ENCODE peak calls at places on chromosomes 6 and 20, in nine cellular contexts. Y, H, N, R, I, T, L, M and O are unnamed samples.

GRCh38 chr6:155212616-155213380 is 51.0 kb upstream of the CLDN20 start:
- DNase-seq in Y (no peak), H (no peak), N (no peak), R (no peak), I (no peak), T (no peak), L (no peak), M (no peak), O (no peak)

GRCh38 chr6:158018851-158019361 is 37.2 kb downstream of the SYNJ2 start:
- DNase-seq in Y (no peak), H (no peak), N (no peak), R (no peak), I (no peak), T (no peak), L (peak), M (no peak), O (no peak)

GRCh38 chr20:11064946-11065345 is 391.1 kb upstream of the JAG1 start:
- DNase-seq in Y (no peak), H (no peak), N (no peak), R (no peak), I (no peak), T (no peak), L (no peak), M (no peak), O (no peak)

GRCh38 chr6:30207619-30208295 is 5.4 kb downstream of the TRIM26 start:
- DNase-seq in Y (no peak), H (no peak), N (no peak), R (no peak), I (no peak), T (no peak), L (no peak), M (no peak), O (no peak)

GRCh38 chr20:38222923-38223742 is 37.4 kb downstream of the KIAA1755 start:
- DNase-seq in Y (no peak), H (no peak), N (no peak), R (no peak), I (no peak), T (no peak), L (peak), M (no peak), O (peak)

GRCh38 chr6:34709386-34709785 is 12.8 kb upstream of the ILRUN start:
- DNase-seq in Y (peak), H (no peak), N (peak), R (no peak), I (peak), T (peak), L (peak), M (no peak), O (no peak)

GRCh38 chr6:24859608-24860007 is 60.9 kb upstream of the ARMH2 start:
- DNase-seq in Y (no peak), H (no peak), N (no peak), R (no peak), I (no peak), T (no peak), L (no peak), M (no peak), O (no peak)

GRCh38 chr6:149454405-149454848 is 30.4 kb downstream of the ZC3H12D start:
- DNase-seq in Y (peak), H (peak), N (peak), R (peak), I (peak), T (no peak), L (peak), M (no peak), O (no peak)

GRCh38 chr6:28537509-28538140 is 11.9 kb downstream of the GPX5 start:
- DNase-seq in Y (peak), H (no peak), N (no peak), R (no peak), I (no peak), T (peak), L (no peak), M (peak), O (no peak)

GRCh38 chr6:18122128-18123093 is at the start of gene NHLRC1:
- DNase-seq in Y (peak), H (peak), N (peak), R (peak), I (peak), T (peak), L (peak), M (peak), O (peak)

GRCh38 chr20:5033566-5033965 is 32.3 kb upstream of the SLC23A2 start:
- DNase-seq in Y (no peak), H (no peak), N (no peak), R (no peak), I (peak), T (no peak), L (no peak), M (no peak), O (peak)

GRCh38 chr6:90894285-90895144 is 307.6 kb upstream of the MAP3K7 start:
- DNase-seq in Y (no peak), H (no peak), N (no peak), R (no peak), I (no peak), T (no peak), L (no peak), M (no peak), O (no peak)
- TF ChIP-seq CTCF in Y (no peak), H (no peak), N (no peak), R (no peak), I (no peak), T (no peak), L (no peak), M (no peak), O (no peak)

DNA sequence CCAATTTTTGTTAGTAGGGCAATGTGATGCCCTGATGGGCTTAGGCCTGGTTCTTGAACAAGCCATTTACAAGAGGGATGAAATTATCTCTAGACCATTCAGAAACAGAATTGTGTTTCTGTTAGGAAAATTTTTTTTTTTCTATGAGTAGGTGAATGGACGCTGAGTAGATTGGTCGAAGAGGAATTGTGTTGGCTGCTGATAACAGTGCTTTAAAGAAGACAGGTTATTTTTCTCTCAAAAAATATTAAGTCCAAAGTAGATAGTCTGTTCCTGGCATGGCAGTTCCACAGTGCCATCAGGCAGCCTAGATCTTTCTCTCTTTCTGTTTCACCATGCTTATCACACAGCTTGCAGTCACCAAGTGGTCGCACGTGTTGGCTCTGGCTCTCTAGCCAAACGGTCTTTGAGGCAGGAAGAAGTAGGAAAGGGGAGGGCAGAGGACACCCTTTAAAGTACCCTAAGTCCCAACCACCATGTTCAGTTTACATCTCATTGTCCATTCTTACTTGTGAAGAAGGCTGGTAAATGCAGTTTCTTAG is 22.4 kb upstream of the SERINC3 start:
- DNase-seq in Y (no peak), H (no peak), N (no peak), R (no peak), I (no peak), T (no peak), L (no peak), M (no peak), O (no peak)
- TF ChIP-seq CTCF in Y (no peak), H (no peak), N (no peak), R (no peak), I (no peak), T (no peak), L (no peak), M (no peak), O (no peak)

GRCh38 chr6:33069021-33069738 is 4.3 kb downstream of the HLA-DPA1 start:
- DNase-seq in Y (no peak), H (no peak), N (no peak), R (no peak), I (no peak), T (no peak), L (no peak), M (no peak), O (no peak)
- TF ChIP-seq CTCF in Y (no peak), H (no peak), N (no peak), R (no peak), I (no peak), T (no peak), L (no peak), M (no peak), O (no peak)

DNA sequence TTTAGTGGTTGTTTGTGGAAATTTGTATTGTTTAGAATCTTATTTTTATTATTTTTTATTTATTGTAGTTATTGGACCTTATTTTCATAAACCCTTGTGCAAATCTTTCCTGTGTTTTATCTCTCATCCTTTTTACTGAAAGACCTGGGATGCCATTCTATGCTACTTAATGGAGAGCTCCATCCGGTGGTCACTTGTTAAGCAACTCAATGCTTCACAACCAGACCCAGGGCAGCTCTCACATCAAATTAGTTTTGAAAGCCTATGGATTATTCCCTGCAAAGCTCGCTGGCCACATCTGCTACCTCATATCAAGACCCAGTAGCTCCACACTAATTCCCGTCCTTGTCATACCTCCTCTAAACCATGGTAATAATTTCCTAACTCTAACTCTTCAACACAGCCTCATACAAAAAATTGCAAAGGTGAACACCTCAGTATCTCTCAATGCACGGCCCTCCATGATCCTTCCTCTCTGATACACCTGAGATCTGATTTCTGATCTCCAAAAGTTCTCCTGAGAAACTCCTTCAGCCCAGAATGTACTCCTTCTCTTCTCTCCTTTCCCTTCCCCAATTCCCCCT is 296.6 kb upstream of the MANEA start:
- DNase-seq in Y (peak), H (no peak), N (no peak), R (no peak), I (no peak), T (peak), L (no peak), M (no peak), O (no peak)
- TF ChIP-seq CTCF in Y (peak), H (peak), N (no peak), R (no peak), I (no peak), T (peak), L (no peak), M (peak), O (peak)

GRCh38 chr6:122789862-122790739 is 1.0 kb downstream of the SMPDL3A start:
- DNase-seq in Y (peak), H (peak), N (no peak), R (no peak), I (no peak), T (peak), L (peak), M (peak), O (no peak)

GRCh38 chr6:122788663-122789062 is 395 bp upstream of the SMPDL3A start:
- DNase-seq in Y (no peak), H (no peak), N (no peak), R (no peak), I (no peak), T (no peak), L (no peak), M (no peak), O (no peak)

GRCh38 chr6:122788208-122788607 is 850 bp upstream of the SMPDL3A start:
- DNase-seq in Y (no peak), H (no peak), N (no peak), R (no peak), I (no peak), T (no peak), L (no peak), M (no peak), O (no peak)

GRCh38 chr6:122790740-122791679 is 2.0 kb downstream of the SMPDL3A start:
- DNase-seq in Y (peak), H (no peak), N (no peak), R (no peak), I (no peak), T (no peak), L (no peak), M (peak), O (no peak)

DNA sequence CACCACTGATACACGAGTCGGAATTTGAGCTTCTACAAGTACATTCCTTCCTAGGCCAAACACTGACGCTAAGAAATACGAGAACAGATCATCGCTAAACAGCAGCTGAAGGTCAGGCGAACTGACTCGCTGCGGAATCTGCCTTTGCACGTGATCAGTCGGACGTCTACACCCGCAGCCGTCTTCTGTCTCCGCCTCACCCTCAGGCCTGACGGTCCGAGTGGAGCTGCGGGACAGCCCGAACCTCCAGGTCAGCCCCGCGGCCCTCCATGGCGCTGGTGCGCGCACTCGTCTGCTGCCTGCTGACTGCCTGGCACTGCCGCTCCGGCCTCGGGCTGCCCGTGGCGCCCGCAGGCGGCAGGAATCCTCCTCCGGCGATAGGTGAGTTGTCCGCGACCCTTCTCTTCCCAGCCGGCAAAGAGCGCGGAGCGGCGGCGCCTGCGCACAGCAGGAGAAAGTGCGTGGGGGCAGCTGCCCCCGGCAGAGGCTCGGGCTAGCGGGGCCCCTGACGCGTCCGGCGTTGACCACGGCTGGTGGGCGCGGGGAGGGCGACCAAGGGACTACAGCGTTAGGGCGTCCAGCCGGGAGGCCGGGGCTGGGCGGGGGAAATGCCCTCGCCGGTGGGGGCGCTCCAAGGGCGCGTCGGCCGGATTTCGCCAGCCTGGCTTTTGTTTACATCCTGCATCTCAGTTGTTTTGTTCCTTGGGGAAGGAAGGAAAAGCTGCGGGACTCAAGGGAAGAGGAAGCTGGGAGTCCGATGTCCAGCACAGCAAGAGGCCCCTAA is at the start of gene SMPDL3A:
- DNase-seq in Y (peak), H (peak), N (peak), R (peak), I (peak), T (peak), L (peak), M (peak), O (peak)
- TF ChIP-seq CTCF in Y (peak), H (peak), N (no peak), R (no peak), I (peak), T (peak), L (peak), M (peak), O (peak)

GRCh38 chr20:33444797-33445560 is 1.4 kb upstream of the SNTA1 start:
- DNase-seq in Y (peak), H (no peak), N (peak), R (no peak), I (no peak), T (no peak), L (no peak), M (no peak), O (no peak)
- TF ChIP-seq CTCF in Y (peak), H (peak), N (no peak), R (no peak), I (peak), T (no peak), L (peak), M (no peak), O (peak)